ENCODE peak calls at places on chromosome 7, in seven cellular contexts. O is BJ, M is breast epithelium, K is endothelial cell of umbilical vein, F is suprapubic skin, E is HL-60, P is prostate gland. D is an unnamed sample.

GRCh38 chr7:102061981-102062390 is 224.7 kb upstream of the SH2B2 start:
- DNase-seq in O (no peak), M (no peak), K (no peak), F (no peak), E (peak; percentile 91), P (no peak), D (no peak)

GRCh38 chr7:75654855-75655254 is 83.9 kb downstream of the HIP1 start:
- DNase-seq in O (no peak), M (no peak), K (no peak), F (no peak), E (no peak), P (no peak), D (no peak)

GRCh38 chr7:155882596-155882995 is 70.3 kb upstream of the SHH start:
- DNase-seq in O (no peak), M (no peak), K (no peak), F (peak; percentile 15), E (no peak), P (no peak), D (no peak)

GRCh38 chr7:33054261-33054964 is 8.2 kb downstream of the NT5C3A start:
- DNase-seq in O (no peak), M (no peak), K (peak; percentile 67), F (no peak), E (peak; percentile 18), P (no peak), D (no peak)

GRCh38 chr7:102463841-102464576 is 654 bp downstream of the ALKBH4 start:
- DNase-seq in O (no peak), M (no peak), K (no peak), F (no peak), E (no peak), P (no peak), D (no peak)

GRCh38 chr7:7495171-7495570 is 40.5 kb downstream of the COL28A1 start:
- DNase-seq in O (no peak), M (no peak), K (no peak), F (no peak), E (no peak), P (no peak), D (no peak)

GRCh38 chr7:1852781-1853618 is 182.9 kb downstream of the ELFN1 start:
- DNase-seq in O (no peak), M (no peak), K (no peak), F (peak; percentile 72), E (no peak), P (no peak), D (no peak)

GRCh38 chr7:13097508-13097907 is 410.1 kb downstream of the ARL4A start:
- DNase-seq in O (no peak), M (no peak), K (no peak), F (no peak), E (no peak), P (no peak), D (no peak)

GRCh38 chr7:151940048-151940845 is 16.0 kb upstream of the GALNTL5 start:
- DNase-seq in O (peak; percentile 0), M (no peak), K (no peak), F (no peak), E (no peak), P (no peak), D (no peak)

GRCh38 chr7:129801882-129802281 is 150.9 kb downstream of the UBE2H start:
- DNase-seq in O (no peak), M (no peak), K (no peak), F (no peak), E (no peak), P (no peak), D (no peak)

GRCh38 chr7:43443380-43443779 is 139.5 kb upstream of the STK17A start:
- DNase-seq in O (no peak), M (no peak), K (no peak), F (no peak), E (no peak), P (no peak), D (no peak)

GRCh38 chr7:99000196-99000903 is 122.0 kb downstream of the TRRAP start:
- DNase-seq in O (no peak), M (peak; percentile 15), K (no peak), F (peak; percentile 67), E (no peak), P (no peak), D (no peak)

GRCh38 chr7:28312973-28313372 is 99.3 kb upstream of the CREB5 start:
- DNase-seq in O (no peak), M (no peak), K (no peak), F (no peak), E (no peak), P (no peak), D (no peak)

GRCh38 chr7:71987200-71987767 is 424.9 kb downstream of the CALN1 start:
- DNase-seq in O (no peak), M (no peak), K (no peak), F (no peak), E (no peak), P (no peak), D (no peak)

GRCh38 chr7:106767073-106767472 is 98.0 kb upstream of the PIK3CG start:
- DNase-seq in O (no peak), M (no peak), K (no peak), F (no peak), E (peak; percentile 5), P (no peak), D (no peak)

GRCh38 chr7:139361523-139361922 is 1.8 kb downstream of the LUC7L2 start:
- DNase-seq in O (no peak), M (no peak), K (peak; percentile 18), F (no peak), E (no peak), P (no peak), D (no peak)

GRCh38 chr7:28784166-28784870 is 173.8 kb downstream of the TRIL start:
- DNase-seq in O (no peak), M (no peak), K (no peak), F (no peak), E (no peak), P (no peak), D (no peak)

GRCh38 chr7:77684030-77684429 is 12.2 kb upstream of the RSBN1L start:
- DNase-seq in O (no peak), M (no peak), K (no peak), F (no peak), E (no peak), P (peak; percentile 22), D (no peak)

GRCh38 chr7:29177963-29178612 is 16.5 kb upstream of the CHN2 start:
- DNase-seq in O (no peak), M (no peak), K (peak; percentile 90), F (no peak), E (peak; percentile 29), P (peak; percentile 23), D (peak; percentile 40)

GRCh38 chr7:87875151-87876039 is 765 bp downstream of the SLC25A40 start:
- DNase-seq in O (no peak), M (no peak), K (peak; percentile 5), F (no peak), E (peak; percentile 6), P (peak; percentile 24), D (no peak)

GRCh38 chr7:36802459-36802858 is 78.2 kb upstream of the AOAH start:
- DNase-seq in O (no peak), M (no peak), K (no peak), F (no peak), E (no peak), P (no peak), D (no peak)

GRCh38 chr7:2099036-2099957 is 133.4 kb downstream of the MAD1L1 start:
- DNase-seq in O (no peak), M (no peak), K (no peak), F (no peak), E (no peak), P (no peak), D (no peak)

GRCh38 chr7:127650842-127651555 is 995 bp upstream of the SND1 start:
- DNase-seq in O (no peak), M (no peak), K (no peak), F (no peak), E (no peak), P (peak; percentile 8), D (no peak)

GRCh38 chr7:47119408-47119807 is 462.5 kb downstream of the TNS3 start:
- DNase-seq in O (no peak), M (no peak), K (no peak), F (no peak), E (no peak), P (no peak), D (no peak)

GRCh38 chr7:100266576-100267354 is 40.7 kb upstream of the SPDYE3 start:
- DNase-seq in O (no peak), M (no peak), K (peak; percentile 8), F (no peak), E (no peak), P (no peak), D (no peak)
- H3K4me3 ChIP-seq in O (no peak overlapping the region), M (no peak overlapping the region), K (no peak overlapping the region), F (no peak overlapping the region), E (no peak overlapping the region), P (no peak overlapping the region), D (no peak overlapping the region)

GRCh38 chr7:521221-522070 is 1.8 kb upstream of the PDGFA start:
- DNase-seq in O (no peak), M (no peak), K (peak; percentile 29), F (no peak), E (peak; percentile 30), P (peak; percentile 55), D (no peak)
- H3K27me3 ChIP-seq in O (peaks cover 17% of the 10 kb centered on the region), M (peaks cover 32% of the 10 kb centered on the region), K (peaks cover 11% of the 10 kb centered on the region), F (peaks cover 35% of the 10 kb centered on the region), E (peaks cover 62% of the 10 kb centered on the region), P (no peaks in the 10 kb centered on the region), D (no peaks in the 10 kb centered on the region)

GRCh38 chr7:135768064-135768463 is 19.5 kb upstream of the FAM180A start:
- DNase-seq in O (no peak), M (no peak), K (no peak), F (no peak), E (no peak), P (no peak), D (no peak)

GRCh38 chr7:135768467-135768866 is 19.9 kb upstream of the FAM180A start:
- DNase-seq in O (no peak), M (no peak), K (no peak), F (no peak), E (no peak), P (no peak), D (no peak)

GRCh38 chr7:135769403-135769802 is 20.8 kb upstream of the FAM180A start:
- DNase-seq in O (no peak), M (peak; percentile 83), K (no peak), F (no peak), E (no peak), P (no peak), D (no peak)

GRCh38 chr7:135770139-135770710 is 21.6 kb upstream of the FAM180A start:
- DNase-seq in O (no peak), M (no peak), K (no peak), F (no peak), E (no peak), P (no peak), D (no peak)

GRCh38 chr7:135768990-135769389 is 20.4 kb upstream of the FAM180A start:
- DNase-seq in O (no peak), M (peak; percentile 82), K (no peak), F (no peak), E (no peak), P (no peak), D (peak; percentile 48)
- TF ChIP-seq CTCF in O (no peak), M (no peak), K (no peak), F (no peak), E (no peak), P (no peak), D (no peak)

GRCh38 chr7:116355423-116355765 is 144.1 kb upstream of the CAV2 start:
- DNase-seq in O (no peak), M (no peak), K (no peak), F (no peak), E (no peak), P (no peak), D (no peak)
- H3K4me3 ChIP-seq in O (peak overlapping the region; percentile 21), M (peak overlapping the region; percentile 7), K (no peak overlapping the region), F (peak overlapping the region; percentile 14), E (no peak overlapping the region), P (no peak overlapping the region), D (no peak overlapping the region)

GRCh38 chr7:35260254-35260653 is 6.4 kb upstream of the TBX20 start:
- DNase-seq in O (no peak), M (no peak), K (no peak), F (no peak), E (no peak), P (no peak), D (no peak)
- H3K27me3 ChIP-seq in O (peaks cover 46% of the 10 kb centered on the region), M (peaks cover 94% of the 10 kb centered on the region), K (peaks cover 77% of the 10 kb centered on the region), F (peaks cover 97% of the 10 kb centered on the region), E (peaks cover 77% of the 10 kb centered on the region), P (peaks cover 43% of the 10 kb centered on the region), D (peaks cover 83% of the 10 kb centered on the region)

D was measured in dorsolateral prefrontal cortex.